ENCODE peak calls at places on chromosomes 11 and 22, in nine cellular contexts. J is lower lobe of right lung; D is transverse colon; Q is dorsolateral prefrontal cortex; L is non-pigmented ciliary epithelial cell; E is activated T-helper 1 cell treated with anti-CD3 and anti-CD28 coated beads, Interleukin-12 subunit alpha, Interleukin-12 subunit beta, Interleukin-2, Interleukin-4 antibody, amounts not matched to agents 30 ng/mL and 10 ng/mL and 1 ng/mL, durations not matched to agents 14 hours and 24 hours and 36 hours; K is RCC 7860; M is stimulated activated naive CD4-positive, alpha-beta T cell; A is HTR-8/SVneo. S is an unnamed sample.

GRCh38 chr11:33043221-33043833 is 4.0 kb downstream of the TCP11L1 start:
- DNase-seq in J (no peak), D (no peak), L (no peak), Q (no peak), E (no peak), A (no peak), K (no peak), M (no peak), S (no peak)

GRCh38 chr11:75200051-75200450 is 40.5 kb upstream of the TPBGL start:
- DNase-seq in E (no peak), A (no peak), M (no peak), D (no peak), Q (no peak), K (no peak), J (no peak), L (no peak), S (no peak)

GRCh38 chr22:37633693-37634504 is 5.6 kb upstream of the SH3BP1 start:
- DNase-seq in L (peak; percentile 56), E (peak; percentile 48), D (peak; percentile 84), K (peak; percentile 80), M (no peak), A (no peak), J (peak; percentile 89), Q (peak; percentile 83), S (peak; percentile 94)

GRCh38 chr11:122192634-122193245 is 76.7 kb upstream of the BLID start:
- DNase-seq in Q (no peak), L (no peak), K (peak; percentile 22), D (no peak), E (no peak), A (no peak), M (no peak), J (no peak), S (no peak)

GRCh38 chr11:15969281-15969680 is 387.1 kb downstream of the SOX6 start:
- DNase-seq in J (no peak), E (no peak), M (no peak), Q (no peak), K (peak; percentile 5), D (peak; percentile 45), A (peak; percentile 21), L (peak; percentile 71), S (no peak)

GRCh38 chr22:25485626-25486545 is 78.6 kb upstream of the GRK3 start:
- DNase-seq in J (no peak), L (no peak), M (no peak), A (no peak), E (no peak), K (no peak), D (no peak), Q (no peak), S (no peak)

GRCh38 chr11:5922749-5923426 is 19.2 kb upstream of the OR56A3 start:
- DNase-seq in A (no peak), E (no peak), J (no peak), D (no peak), Q (no peak), L (no peak), M (no peak), K (peak; percentile 69), S (no peak)

GRCh38 chr11:86301742-86302091 is 323 bp upstream of the HIKESHI start:
- DNase-seq in K (no peak), D (no peak), L (no peak), M (no peak), J (no peak), Q (no peak), E (no peak), A (no peak), S (no peak)

GRCh38 chr11:130888790-130889189 is 27.5 kb downstream of the SNX19 start:
- DNase-seq in J (no peak), L (no peak), D (no peak), K (no peak), M (no peak), Q (no peak), E (no peak), A (no peak), S (no peak)

GRCh38 chr11:19193916-19194315 is 7.9 kb downstream of the CSRP3 start:
- DNase-seq in D (no peak), A (no peak), J (no peak), L (no peak), E (no peak), K (no peak), Q (no peak), M (no peak), S (no peak)

GRCh38 chr22:32103648-32104326 is 55.3 kb downstream of the C22orf42 start:
- DNase-seq in L (no peak), D (no peak), J (no peak), K (no peak), M (no peak), A (no peak), Q (no peak), E (no peak), S (no peak)

GRCh38 chr11:86816251-86816726 is 15.9 kb downstream of the PRSS23 start:
- DNase-seq in J (no peak), L (peak; percentile 37), D (no peak), M (no peak), K (peak; percentile 36), E (no peak), A (no peak), Q (no peak), S (no peak)

GRCh38 chr22:34414467-34415440 is 494.5 kb upstream of the LARGE1 start:
- DNase-seq in D (peak; percentile 43), E (no peak), L (no peak), Q (no peak), K (peak; percentile 63), J (no peak), A (no peak), M (no peak), S (peak; percentile 18)

GRCh38 chr11:72263363-72263762 is 19.4 kb upstream of the PHOX2A start:
- DNase-seq in Q (no peak), D (no peak), M (no peak), K (peak; percentile 13), A (no peak), J (no peak), L (peak; percentile 45), E (no peak), S (no peak)

GRCh38 chr11:46604796-46605195 is 11.0 kb upstream of the AMBRA1 start:
- DNase-seq in A (no peak), E (no peak), K (no peak), M (no peak), Q (no peak), D (no peak), L (no peak), J (no peak), S (no peak)

GRCh38 chr11:132586801-132587200 is 945.5 kb downstream of the OPCML start:
- DNase-seq in D (no peak), Q (no peak), K (no peak), M (no peak), J (no peak), E (no peak), L (no peak), A (no peak), S (no peak)

GRCh38 chr22:30292069-30292970 is 3.0 kb upstream of the CASTOR1 start:
- DNase-seq in K (no peak), M (no peak), E (no peak), Q (no peak), D (no peak), A (no peak), J (no peak), L (no peak), S (no peak)

GRCh38 chr11:2444301-2445106 is at the start of the genes KCNQ1 and TRPM5:
- DNase-seq in Q (peak; percentile 20), J (peak; percentile 86), D (peak; percentile 87), K (no peak), L (no peak), E (peak; percentile 49), A (peak; percentile 84), M (peak; percentile 84), S (no peak)

GRCh38 chr11:102791271-102792036 is 6.5 kb downstream of the MMP1 start:
- DNase-seq in J (no peak), M (no peak), A (no peak), E (no peak), D (no peak), Q (no peak), L (no peak), K (peak; percentile 65), S (no peak)

GRCh38 chr11:10564692-10565318 is 3.7 kb downstream of the LYVE1 start:
- DNase-seq in K (no peak), M (no peak), L (no peak), D (no peak), Q (no peak), E (no peak), J (no peak), A (no peak), S (no peak)

GRCh38 chr11:118911880-118912741 is 13.6 kb downstream of the BCL9L start:
- DNase-seq in K (peak; percentile 85), E (peak; percentile 55), D (peak; percentile 85), Q (no peak), M (peak; percentile 45), J (no peak), A (peak; percentile 81), L (no peak), S (no peak)

GRCh38 chr11:106482920-106483761 is 405.7 kb downstream of the AASDHPPT start:
- DNase-seq in M (no peak), A (no peak), L (no peak), Q (no peak), E (no peak), D (no peak), J (no peak), K (peak; percentile 29), S (no peak)

GRCh38 chr11:2999464-2999998 is 7.4 kb upstream of the NAP1L4 start:
- DNase-seq in J (no peak), M (no peak), Q (no peak), D (no peak), K (no peak), L (no peak), E (no peak), A (no peak), S (no peak)

GRCh38 chr22:38631724-38632123 is 24.5 kb downstream of the FAM227A start:
- DNase-seq in L (no peak), J (no peak), A (no peak), K (no peak), D (no peak), M (no peak), E (no peak), Q (no peak), S (peak; percentile 21)

GRCh38 chr22:32623943-32624342 is 149.3 kb downstream of the FBXO7 start:
- DNase-seq in D (peak; percentile 49), Q (no peak), A (no peak), K (no peak), M (no peak), L (peak; percentile 76), J (no peak), E (no peak), S (no peak)

GRCh38 chr11:131612576-131612975 is 242.2 kb downstream of the NTM start:
- DNase-seq in Q (no peak), K (no peak), A (no peak), D (no peak), M (no peak), J (no peak), L (no peak), E (no peak), S (no peak)

GRCh38 chr11:134352111-134352510 is 20.3 kb downstream of the GLB1L2 start:
- DNase-seq in Q (no peak), M (no peak), D (no peak), J (no peak), E (no peak), K (no peak), A (no peak), L (no peak), S (no peak)

GRCh38 chr11:33557201-33557600 is 143.4 kb downstream of the C11orf91 start:
- DNase-seq in E (no peak), D (no peak), L (peak; percentile 67), Q (no peak), M (no peak), J (no peak), A (peak; percentile 46), K (peak; percentile 40), S (no peak)

GRCh38 chr22:18091916-18092526 is 14.2 kb downstream of the PEX26 start:
- DNase-seq in J (no peak), K (peak; percentile 80), Q (no peak), M (no peak), E (no peak), L (no peak), D (peak; percentile 86), A (no peak), S (peak; percentile 35)